ENCODE peak calls at places on chromosomes 1 and 21, in ten cellular contexts. O is H9, S is psoas muscle, I is PC-3, C is AG09309, A is mucosa of descending colon, M is pancreas, N is dorsolateral prefrontal cortex, G is body of pancreas, L is tibial artery. X is an unnamed sample.

GRCh38 chr1:97202981-97203380 is 481.4 kb downstream of the PTBP2 start:
- DNase-seq in O (no peak), S (no peak), I (no peak), C (no peak), A (no peak), M (no peak), N (no peak), G (no peak), L (no peak), X (no peak)

GRCh38 chr1:1082239-1083180 is 8.4 kb upstream of the RNF223 start:
- DNase-seq in O (no peak), S (peak), I (no peak), C (no peak), A (peak), M (peak), N (peak), G (peak), L (peak), X (peak)

GRCh38 chr1:226646026-226646869 is 92.8 kb downstream of the ITPKB start:
- DNase-seq in O (no peak), S (peak), I (peak), C (no peak), A (peak), M (no peak), N (no peak), G (no peak), L (no peak), X (no peak)

GRCh38 chr1:110440877-110441276 is 10.1 kb upstream of the PROK1 start:
- DNase-seq in O (no peak), S (peak), I (no peak), C (peak), A (no peak), M (peak), N (no peak), G (peak), L (no peak), X (no peak)

GRCh38 chr1:65141394-65141793 is 6.6 kb upstream of the AK4 start:
- DNase-seq in O (no peak), S (no peak), I (peak), C (no peak), A (no peak), M (no peak), N (no peak), G (no peak), L (no peak), X (no peak)

GRCh38 chr1:52259886-52260285 is 106.1 kb downstream of the CC2D1B start:
- DNase-seq in O (no peak), S (no peak), I (no peak), C (no peak), A (no peak), M (no peak), N (no peak), G (no peak), L (no peak), X (no peak)

GRCh38 chr1:200075938-200076546 is 48.5 kb downstream of the NR5A2 start:
- DNase-seq in O (no peak), S (no peak), I (peak), C (peak), A (no peak), M (peak), N (no peak), G (peak), L (no peak), X (peak)

GRCh38 chr1:205294175-205294913 is 27.2 kb downstream of the NUAK2 start:
- DNase-seq in O (peak), S (no peak), I (peak), C (peak), A (no peak), M (no peak), N (no peak), G (no peak), L (no peak), X (no peak)

GRCh38 chr1:38142606-38143005 is 96.0 kb upstream of the POU3F1 start:
- DNase-seq in O (no peak), S (no peak), I (no peak), C (no peak), A (no peak), M (peak), N (no peak), G (peak), L (no peak), X (no peak)

GRCh38 chr1:79790950-79791349 is 784.4 kb upstream of the ADGRL4 start:
- DNase-seq in O (no peak), S (no peak), I (no peak), C (no peak), A (no peak), M (no peak), N (no peak), G (no peak), L (no peak), X (no peak)

GRCh38 chr21:27291006-27291405 is 324.1 kb upstream of the ADAMTS5 start:
- DNase-seq in O (no peak), S (no peak), I (no peak), C (no peak), A (no peak), M (no peak), N (no peak), G (no peak), L (no peak), X (no peak)

GRCh38 chr1:55476445-55477015 is 261.4 kb upstream of the USP24 start:
- DNase-seq in O (no peak), S (no peak), I (no peak), C (no peak), A (no peak), M (no peak), N (no peak), G (no peak), L (no peak), X (no peak)

GRCh38 chr1:190940951-190941350 is 463.3 kb upstream of the BRINP3 start:
- DNase-seq in O (no peak), S (no peak), I (no peak), C (no peak), A (no peak), M (no peak), N (no peak), G (no peak), L (no peak), X (no peak)

GRCh38 chr1:30724655-30725421 is 1.5 kb upstream of the MATN1 start:
- DNase-seq in O (no peak), S (no peak), I (no peak), C (no peak), A (no peak), M (no peak), N (no peak), G (no peak), L (no peak), X (no peak)

GRCh38 chr1:75720820-75721219 is 3.7 kb upstream of the ACADM start:
- DNase-seq in O (no peak), S (no peak), I (no peak), C (no peak), A (no peak), M (no peak), N (no peak), G (no peak), L (no peak), X (no peak)

GRCh38 chr1:9242338-9242969 is 7.9 kb downstream of the H6PD start:
- DNase-seq in O (no peak), S (peak), I (no peak), C (no peak), A (peak), M (peak), N (peak), G (peak), L (peak), X (no peak)

GRCh38 chr1:119771016-119771415 is 2.3 kb upstream of the HMGCS2 start:
- DNase-seq in O (no peak), S (no peak), I (no peak), C (no peak), A (no peak), M (no peak), N (no peak), G (peak), L (no peak), X (peak)

GRCh38 chr21:27190601-27191000 is 223.7 kb upstream of the ADAMTS5 start:
- DNase-seq in O (no peak), S (no peak), I (peak), C (peak), A (no peak), M (no peak), N (no peak), G (no peak), L (no peak), X (no peak)

GRCh38 chr1:116997666-116998065 is 3.9 kb upstream of the CD101 start:
- DNase-seq in O (no peak), S (no peak), I (no peak), C (no peak), A (no peak), M (no peak), N (no peak), G (no peak), L (no peak), X (no peak)

GRCh38 chr1:161082996-161083742 is 6.2 kb downstream of the NECTIN4 start:
- DNase-seq in O (no peak), S (peak), I (peak), C (peak), A (peak), M (peak), N (no peak), G (peak), L (peak), X (no peak)

GRCh38 chr1:19799233-19799876 is 361 bp downstream of the TMCO4 start:
- DNase-seq in O (no peak), S (peak), I (peak), C (peak), A (peak), M (peak), N (no peak), G (peak), L (peak), X (peak)

GRCh38 chr1:160911441-160911840 is 26.5 kb upstream of the ITLN1 start:
- DNase-seq in O (no peak), S (no peak), I (no peak), C (no peak), A (no peak), M (no peak), N (no peak), G (peak), L (no peak), X (no peak)

GRCh38 chr1:97816927-97817326 is 103.9 kb downstream of the DPYD start:
- DNase-seq in O (no peak), S (no peak), I (no peak), C (no peak), A (no peak), M (no peak), N (no peak), G (no peak), L (no peak), X (no peak)

GRCh38 chr1:210236840-210237409 is 4.3 kb downstream of the SERTAD4 start:
- DNase-seq in O (no peak), S (peak), I (no peak), C (no peak), A (peak), M (peak), N (peak), G (peak), L (peak), X (no peak)

GRCh38 chr1:42043811-42044210 is 109.4 kb upstream of the GUCA2B start:
- DNase-seq in O (no peak), S (no peak), I (no peak), C (no peak), A (no peak), M (no peak), N (no peak), G (no peak), L (no peak), X (no peak)

GRCh38 chr1:15117671-15118325 is 35.7 kb upstream of the TMEM51 start:
- DNase-seq in O (no peak), S (no peak), I (no peak), C (no peak), A (no peak), M (no peak), N (no peak), G (no peak), L (no peak), X (no peak)

GRCh38 chr1:47184771-47185677 is 4.8 kb downstream of the PDZK1IP1 start:
- DNase-seq in O (no peak), S (no peak), I (no peak), C (no peak), A (no peak), M (no peak), N (no peak), G (no peak), L (no peak), X (no peak)

GRCh38 chr1:47182681-47183235 is 7.1 kb downstream of the PDZK1IP1 start:
- DNase-seq in O (no peak), S (no peak), I (no peak), C (no peak), A (no peak), M (no peak), N (no peak), G (no peak), L (no peak), X (no peak)

GRCh38 chr1:47184090-47184735 is 5.6 kb downstream of the PDZK1IP1 start:
- DNase-seq in O (no peak), S (no peak), I (no peak), C (no peak), A (no peak), M (no peak), N (no peak), G (no peak), L (no peak), X (no peak)

GRCh38 chr1:47181955-47182680 is 7.7 kb downstream of the PDZK1IP1 start:
- DNase-seq in O (no peak), S (no peak), I (peak), C (no peak), A (no peak), M (no peak), N (no peak), G (no peak), L (no peak), X (no peak)

GRCh38 chr1:47183308-47184089 is 6.3 kb downstream of the PDZK1IP1 start:
- DNase-seq in O (no peak), S (no peak), I (no peak), C (no peak), A (peak), M (no peak), N (no peak), G (no peak), L (peak), X (no peak)
- TF ChIP-seq CTCF in O (no peak), S (no peak), I (no peak), C (no peak), A (no peak), M (no peak), N (no peak), G (no peak), L (no peak), X (no peak)

DNA sequence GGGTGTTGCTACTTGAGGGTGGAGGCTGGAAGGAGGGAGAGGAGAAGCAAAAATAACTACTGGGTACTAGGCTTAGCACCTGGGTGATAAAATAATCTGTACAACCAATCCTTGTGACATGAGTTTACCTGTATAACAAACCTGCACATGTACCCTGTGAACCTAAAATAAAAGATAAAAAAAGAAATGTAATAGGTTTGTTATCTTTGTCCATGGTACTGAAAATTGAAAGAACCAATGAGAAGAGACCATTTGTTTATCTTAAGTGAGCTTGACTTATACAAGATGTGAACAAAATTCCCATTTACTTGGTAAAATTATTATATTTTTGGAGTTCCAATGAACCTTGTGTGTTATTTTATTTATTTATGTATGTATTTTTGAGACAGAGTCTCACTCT is 11.1 kb upstream of the USP25 start:
- DNase-seq in O (no peak), S (no peak), I (no peak), C (no peak), A (no peak), M (no peak), N (no peak), G (no peak), L (no peak), X (no peak)
- TF ChIP-seq CTCF in O (no peak), S (no peak), I (no peak), C (no peak), A (no peak), M (no peak), N (no peak), G (no peak), L (no peak), X (no peak)

DNA sequence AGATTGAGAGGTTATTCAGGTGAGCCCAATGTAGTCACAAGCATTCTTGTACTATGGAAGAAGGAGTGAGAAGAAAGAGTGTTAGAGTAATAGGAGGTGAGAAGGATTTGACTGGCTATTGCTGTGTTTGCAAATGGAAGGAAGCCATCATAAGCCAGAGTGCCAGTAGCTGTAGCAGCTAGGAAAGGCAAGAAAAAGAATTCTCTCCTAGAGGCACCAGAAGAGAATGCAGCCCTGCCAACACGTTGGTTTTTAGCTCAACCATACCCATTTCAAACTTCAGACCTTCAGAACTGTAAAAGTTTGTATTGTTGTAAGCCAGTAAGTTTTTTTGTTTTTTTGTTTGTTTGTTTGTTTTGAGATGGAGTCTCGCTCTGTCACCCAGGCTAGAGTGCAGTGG is 8.9 kb upstream of the IL12RB2 start:
- DNase-seq in O (no peak), S (no peak), I (no peak), C (no peak), A (no peak), M (no peak), N (no peak), G (no peak), L (no peak), X (no peak)
- TF ChIP-seq CTCF in O (peak), S (no peak), I (no peak), C (no peak), A (no peak), M (no peak), N (no peak), G (no peak), L (no peak), X (no peak)

GRCh38 chr1:178379807-178380206 is 117.0 kb downstream of the CLEC20A start:
- DNase-seq in O (peak), S (no peak), I (no peak), C (no peak), A (no peak), M (no peak), N (no peak), G (no peak), L (no peak), X (peak)
- TF ChIP-seq CTCF in O (peak), S (no peak), I (peak), C (no peak), A (no peak), M (no peak), N (no peak), G (no peak), L (no peak), X (peak)

DNA sequence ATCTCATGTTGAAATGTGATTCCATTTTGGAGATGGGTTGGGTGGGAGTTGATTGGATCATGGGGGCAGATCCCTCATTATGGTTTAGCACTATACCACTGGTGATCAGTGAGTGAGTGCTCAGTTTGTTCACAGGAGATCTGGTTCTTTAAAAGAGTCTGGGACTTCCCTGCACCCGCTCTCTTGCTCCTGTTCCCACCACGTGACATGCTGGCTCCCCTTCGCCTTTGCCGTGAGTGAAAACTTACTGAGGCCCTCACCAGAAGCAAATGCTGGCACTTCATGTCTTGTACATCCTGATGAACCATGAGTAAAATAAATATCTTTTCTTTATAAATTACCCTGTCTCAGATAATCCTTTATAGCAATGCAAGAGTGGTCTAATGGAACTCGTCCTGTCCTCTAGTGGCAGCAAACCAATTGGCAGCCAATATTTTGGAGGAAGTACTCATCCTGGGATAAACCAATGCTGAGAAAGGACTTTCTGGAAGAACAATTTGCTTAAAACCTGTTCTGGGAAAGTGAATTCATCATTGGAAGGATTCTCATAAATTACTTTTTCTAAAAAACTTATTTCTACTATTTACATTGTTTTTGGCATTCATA is 27.8 kb upstream of the CYP4A11 start:
- DNase-seq in O (no peak), S (no peak), I (peak), C (no peak), A (no peak), M (no peak), N (no peak), G (no peak), L (no peak), X (no peak)
- TF ChIP-seq CTCF in O (peak), S (no peak), I (peak), C (no peak), A (no peak), M (no peak), N (no peak), G (no peak), L (no peak), X (peak)

GRCh38 chr1:2212167-2212541 is 16.0 kb upstream of the SKI start:
- DNase-seq in O (no peak), S (peak), I (no peak), C (no peak), A (no peak), M (no peak), N (no peak), G (no peak), L (no peak), X (no peak)

GRCh38 chr1:2213576-2214505 is 14.3 kb upstream of the SKI start:
- DNase-seq in O (no peak), S (peak), I (no peak), C (no peak), A (peak), M (peak), N (peak), G (peak), L (peak), X (no peak)

GRCh38 chr1:2214541-2215241 is 13.4 kb upstream of the SKI start:
- DNase-seq in O (no peak), S (peak), I (no peak), C (no peak), A (peak), M (peak), N (no peak), G (peak), L (peak), X (no peak)

GRCh38 chr1:2210786-2211185 is 16.2 kb upstream of the FAAP20 start:
- DNase-seq in O (no peak), S (no peak), I (no peak), C (no peak), A (peak), M (no peak), N (no peak), G (no peak), L (peak), X (no peak)

GRCh38 chr1:2212542-2213491 is 15.3 kb upstream of the SKI start:
- DNase-seq in O (peak), S (peak), I (peak), C (no peak), A (peak), M (peak), N (peak), G (peak), L (peak), X (peak)
- TF ChIP-seq CTCF in O (peak), S (no peak), I (peak), C (peak), A (peak), M (no peak), N (peak), G (no peak), L (peak), X (no peak)

GRCh38 chr1:47755368-47755990 is 241.7 kb downstream of the TRABD2B start:
- DNase-seq in O (peak), S (no peak), I (peak), C (no peak), A (peak), M (peak), N (no peak), G (no peak), L (no peak), X (peak)
- TF ChIP-seq CTCF in O (peak), S (peak), I (peak), C (peak), A (peak), M (peak), N (peak), G (peak), L (peak), X (peak)

GRCh38 chr1:40722622-40723021 is 31.1 kb downstream of the NFYC start:
- DNase-seq in O (no peak), S (no peak), I (no peak), C (no peak), A (no peak), M (no peak), N (no peak), G (no peak), L (no peak), X (no peak)
- TF ChIP-seq CTCF in O (no peak), S (no peak), I (peak), C (no peak), A (no peak), M (no peak), N (no peak), G (no peak), L (no peak), X (no peak)

GRCh38 chr21:39344848-39345247 is 4.0 kb downstream of the HMGN1 start:
- DNase-seq in O (no peak), S (no peak), I (no peak), C (no peak), A (no peak), M (no peak), N (no peak), G (no peak), L (no peak), X (no peak)

GRCh38 chr21:39345440-39345839 is 3.4 kb downstream of the HMGN1 start:
- DNase-seq in O (no peak), S (no peak), I (no peak), C (no peak), A (no peak), M (no peak), N (no peak), G (no peak), L (no peak), X (no peak)

GRCh38 chr21:39340687-39341086 is 8.2 kb downstream of the HMGN1 start:
- DNase-seq in O (no peak), S (no peak), I (no peak), C (no peak), A (no peak), M (no peak), N (no peak), G (no peak), L (no peak), X (no peak)

GRCh38 chr21:39336457-39337008 is 12.4 kb downstream of the HMGN1 start:
- DNase-seq in O (no peak), S (no peak), I (no peak), C (no peak), A (no peak), M (no peak), N (no peak), G (no peak), L (no peak), X (no peak)

GRCh38 chr21:39341249-39341923 is 7.5 kb downstream of the HMGN1 start:
- DNase-seq in O (no peak), S (no peak), I (no peak), C (no peak), A (no peak), M (no peak), N (no peak), G (no peak), L (no peak), X (no peak)
- TF ChIP-seq CTCF in O (no peak), S (no peak), I (no peak), C (no peak), A (no peak), M (no peak), N (no peak), G (no peak), L (no peak), X (no peak)

X was measured in endothelial cell.